ENCODE peak calls at places on chromosomes 7 and 10, in six cellular contexts. I, F, Q, S, L and G are unnamed samples. For H3K27me3, the result is how much of the 10 kb centered on the place peaks cover.

GRCh38 chr10:73771722-73772279 is 10.0 kb upstream of the CHCHD1 start:
- DNase-seq in I (peak), L (no peak), Q (peak), S (no peak), F (peak), G (peak)

GRCh38 chr10:23927926-23928325 is 281.0 kb upstream of the KIAA1217 start:
- DNase-seq in L (no peak), S (no peak), Q (no peak), F (no peak), I (no peak), G (no peak)

GRCh38 chr10:44981172-44982113 is 2.8 kb upstream of the DEPP1 start:
- DNase-seq in F (peak), Q (peak), I (no peak), L (no peak), S (peak), G (peak)

GRCh38 chr7:101333912-101334311 is 12.3 kb upstream of the IFT22 start:
- DNase-seq in L (no peak), S (no peak), I (peak), Q (no peak), F (no peak), G (no peak)

GRCh38 chr7:4841007-4841784 is 20.6 kb downstream of the PAPOLB start:
- DNase-seq in L (peak), Q (no peak), I (no peak), S (no peak), F (no peak), G (no peak)

GRCh38 chr7:148963583-148964509 is 64.5 kb downstream of the PDIA4 start:
- DNase-seq in Q (no peak), I (peak), F (peak), L (no peak), S (no peak), G (no peak)

GRCh38 chr10:112915590-112916572 is 34.2 kb upstream of the TCF7L2 start:
- DNase-seq in Q (peak), I (peak), S (no peak), L (no peak), F (no peak), G (no peak)

GRCh38 chr7:17371656-17372524 is 73.4 kb downstream of the AHR start:
- DNase-seq in I (no peak), Q (peak), S (no peak), F (no peak), L (no peak), G (no peak)

GRCh38 chr7:130831817-130832481 is 97.9 kb upstream of the KLF14 start:
- DNase-seq in I (no peak), F (no peak), Q (peak), S (no peak), L (no peak), G (no peak)

GRCh38 chr10:86508217-86508616 is 13.4 kb downstream of the WAPL start:
- DNase-seq in F (no peak), L (no peak), S (no peak), I (no peak), Q (no peak), G (no peak)

GRCh38 chr7:10939237-10939910 is 34.3 kb upstream of the PHF14 start:
- DNase-seq in Q (no peak), F (peak), S (no peak), I (peak), L (no peak), G (no peak)

GRCh38 chr10:62199584-62199983 is 69.1 kb downstream of the RTKN2 start:
- DNase-seq in I (no peak), F (no peak), L (no peak), S (no peak), Q (no peak), G (no peak)

GRCh38 chr7:117807688-117808087 is 65.6 kb downstream of the CTTNBP2 start:
- DNase-seq in S (no peak), F (no peak), L (no peak), I (no peak), Q (no peak), G (no peak)

GRCh38 chr7:48421357-48421756 is 250.1 kb downstream of the ABCA13 start:
- DNase-seq in Q (peak), S (no peak), F (no peak), L (no peak), I (no peak), G (no peak)

DNA sequence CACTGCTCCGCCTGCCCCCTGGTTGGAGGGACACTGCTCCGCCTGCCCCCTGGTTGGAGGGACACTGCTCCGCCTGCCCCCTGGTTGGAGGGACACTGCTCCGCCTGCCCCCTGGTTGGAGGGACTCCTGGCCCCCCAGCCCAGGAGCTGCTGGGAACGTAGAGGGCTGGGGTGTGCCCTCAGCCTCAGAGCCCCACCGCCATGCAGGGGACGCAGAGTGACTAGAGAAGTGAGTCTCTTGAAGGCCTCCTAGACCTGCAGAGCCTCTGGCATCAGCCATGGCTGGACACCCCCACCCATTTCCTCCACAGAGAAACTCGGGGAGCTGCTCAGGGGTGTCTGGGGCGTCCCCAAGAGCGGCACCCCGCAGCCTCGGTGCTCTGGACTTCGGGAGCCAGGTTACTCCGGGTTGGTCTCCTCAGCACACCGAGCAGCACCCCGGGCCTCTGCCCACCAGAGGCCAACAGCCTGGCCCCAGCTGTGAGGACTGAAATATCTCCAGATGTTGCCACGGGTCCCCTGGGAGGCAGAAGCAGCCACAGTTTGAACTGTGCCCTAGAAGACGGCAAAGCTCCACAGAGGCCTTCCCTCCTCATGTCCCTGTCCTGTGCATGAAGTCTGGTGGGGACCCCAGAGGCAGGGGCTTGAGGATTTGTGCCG is 191.9 kb downstream of the ELFN1 start:
- DNase-seq in F (no peak), S (no peak), Q (no peak), L (no peak), I (no peak), G (no peak)
- TF ChIP-seq POLR2A in F (no peak), S (no peak), Q (no peak), L (no peak), I (no peak), G (no peak)

GRCh38 chr7:106442476-106442875 is 157.7 kb upstream of the NAMPT start:
- DNase-seq in S (no peak), I (no peak), Q (no peak), L (no peak), F (no peak), G (no peak)
- H3K27me3 ChIP-seq in S (under half), I (under half), Q (under half), L (under half), F (under half), G (under half)

GRCh38 chr7:64794171-64794844 is at the start of gene ZNF138:
- DNase-seq in F (peak), I (peak), Q (peak), L (peak), S (peak), G (peak)
- TF ChIP-seq POLR2A in F (peak), I (peak), Q (peak), L (peak), S (peak), G (peak)

DNA sequence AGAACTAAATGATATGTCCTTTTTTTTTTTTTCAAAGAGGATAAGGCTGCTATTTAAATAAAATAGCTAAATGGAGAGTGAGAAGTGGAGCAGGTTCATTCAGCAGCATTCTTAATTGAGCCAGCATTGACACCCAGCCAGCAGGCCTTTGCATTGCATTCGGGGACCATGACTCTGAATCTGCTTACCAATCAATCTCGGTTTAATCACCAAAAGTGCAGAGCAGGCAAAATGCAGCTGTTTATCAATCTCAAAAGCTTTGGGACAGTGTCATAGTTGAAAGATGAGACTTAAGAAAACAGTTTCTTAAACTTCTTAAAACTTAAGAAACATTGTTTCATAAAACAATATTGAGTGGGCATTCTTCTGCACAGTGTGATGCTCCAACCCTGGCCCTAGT is 51.7 kb downstream of the PLEKHA8 start:
- DNase-seq in S (no peak), F (no peak), I (no peak), Q (no peak), L (no peak), G (no peak)
- H3K27me3 ChIP-seq in S (under half), F (under half), I (under half), Q (under half), L (under half), G (under half)

DNA sequence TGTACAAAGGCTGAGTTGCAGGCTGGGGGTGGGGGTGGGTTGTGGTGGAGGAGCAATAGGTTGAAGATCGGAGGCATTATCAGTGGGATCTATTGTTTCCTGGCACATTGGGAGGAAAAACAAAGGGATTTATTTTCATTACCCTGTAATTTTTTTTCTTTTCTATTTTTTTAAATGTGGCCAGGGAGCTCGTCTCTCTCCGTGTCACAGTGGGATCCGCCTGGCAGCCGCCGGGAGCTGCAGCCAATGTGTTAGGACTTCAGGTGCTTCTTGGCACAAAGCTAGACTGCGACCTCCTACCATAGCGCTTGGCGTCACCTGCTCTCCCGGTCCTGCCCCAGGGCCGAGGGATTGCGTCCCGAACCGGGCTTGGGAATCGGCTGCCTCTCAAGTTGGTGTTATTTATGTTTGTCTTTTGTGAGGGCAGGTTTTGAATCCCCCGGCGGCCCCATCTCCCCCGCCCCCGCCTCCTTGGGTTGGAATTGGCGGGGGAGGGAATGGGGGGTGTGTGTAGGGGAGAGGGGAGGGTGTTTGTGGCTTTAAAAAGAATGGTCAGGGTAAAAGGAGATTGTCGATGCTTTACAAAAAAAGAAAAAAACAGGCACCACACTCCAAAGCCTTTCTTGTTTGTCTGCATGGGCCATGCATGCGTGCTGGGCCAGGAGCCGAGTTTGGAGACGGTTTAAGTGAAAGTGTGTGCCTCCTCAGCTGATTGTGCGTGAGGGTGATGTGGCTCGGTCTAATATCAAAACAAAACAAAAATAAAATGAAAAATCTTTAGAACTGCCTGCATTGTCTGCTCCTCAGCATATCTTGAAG is 1.0 kb downstream of the PPP1R9A start:
- DNase-seq in Q (no peak), I (peak), S (peak), L (peak), F (peak), G (peak)
- TF ChIP-seq POLR2A in Q (no peak), I (peak), S (no peak), L (no peak), F (no peak), G (no peak)